ENCODE peak calls at places on chromosomes 1 and 21, in five cellular contexts. O is stomach, R is transverse colon, T is GM12878, V is esophagus muscularis mucosa. W is an unnamed sample.

GRCh38 chr21:38777521-38777920 is 28.2 kb upstream of the ETS2 start:
- DNase-seq in O (no peak), R (no peak), T (no peak), V (no peak), W (no peak)

GRCh38 chr21:26007911-26008579 is 162.5 kb downstream of the APP start:
- DNase-seq in O (no peak), R (no peak), T (no peak), V (no peak), W (no peak)

GRCh38 chr1:167803358-167804217 is 81.8 kb downstream of the MPZL1 start:
- DNase-seq in O (peak), R (peak), T (peak), V (peak), W (peak)

GRCh38 chr1:24928631-24929090 is 1.4 kb downstream of the RUNX3 start:
- DNase-seq in O (no peak), R (peak), T (no peak), V (no peak), W (no peak)

GRCh38 chr1:155179107-155180031 is 5.7 kb downstream of the TRIM46 start:
- DNase-seq in O (peak), R (no peak), T (no peak), V (no peak), W (no peak)

GRCh38 chr1:14842361-14842760 is 243.9 kb downstream of the KAZN start:
- DNase-seq in O (no peak), R (no peak), T (no peak), V (no peak), W (no peak)

GRCh38 chr1:160127865-160128523 is 12.4 kb downstream of the ATP1A2 start:
- DNase-seq in O (no peak), R (no peak), T (no peak), V (no peak), W (no peak)

GRCh38 chr1:86912501-86912900 is 1.4 kb downstream of the SELENOF start:
- DNase-seq in O (no peak), R (no peak), T (peak), V (no peak), W (no peak)

GRCh38 chr1:247681288-247681897 is 1.9 kb upstream of the OR13G1 start:
- DNase-seq in O (peak), R (peak), T (no peak), V (no peak), W (peak)

GRCh38 chr1:236524142-236524891 is 535 bp downstream of the LGALS8 start:
- DNase-seq in O (peak), R (peak), T (peak), V (no peak), W (no peak)

GRCh38 chr1:184929711-184930202 is 44.6 kb downstream of the NIBAN1 start:
- DNase-seq in O (peak), R (no peak), T (no peak), V (no peak), W (no peak)

GRCh38 chr1:1630965-1631792 is 794 bp upstream of the MMP23B start:
- DNase-seq in O (peak), R (peak), T (no peak), V (no peak), W (no peak)
- H3K4me3 ChIP-seq in O (peak), R (peak), T (peak), V (peak), W (peak)

DNA sequence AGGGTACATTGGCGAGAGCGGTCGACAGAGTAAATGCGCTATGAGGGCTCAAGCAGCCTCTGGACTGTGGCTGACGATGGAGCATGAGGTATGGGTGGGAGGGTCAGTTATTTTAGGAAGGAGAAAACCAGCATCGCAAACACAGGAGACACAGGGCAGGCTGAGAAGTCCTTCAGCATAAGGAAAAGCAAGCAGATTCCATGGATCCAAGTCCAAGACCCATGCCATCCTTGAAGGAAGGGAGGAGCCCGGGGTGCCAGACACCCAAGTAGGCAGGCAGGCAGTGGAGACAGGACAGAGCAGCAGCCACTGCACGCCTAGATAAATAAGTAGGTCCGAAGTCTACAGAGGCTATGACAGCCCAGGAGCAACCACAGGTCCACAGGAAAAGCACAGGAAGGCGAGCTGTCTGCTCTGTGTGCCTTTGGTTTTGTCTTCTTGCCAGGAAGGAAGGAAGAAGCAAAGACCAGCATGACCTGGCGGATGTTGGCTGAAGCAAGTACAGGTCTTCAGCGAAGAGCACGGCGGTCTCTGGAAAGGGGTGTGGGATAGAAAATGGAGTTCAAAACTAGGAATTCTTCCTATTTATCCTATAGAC is 76.4 kb upstream of the SLC45A1 start:
- DNase-seq in O (peak), R (peak), T (no peak), V (no peak), W (no peak)
- TF ChIP-seq POLR2AphosphoS5 in O (no peak), R (peak), T (no peak), V (no peak), W (no peak)

GRCh38 chr1:201216395-201217085 is 25.9 kb downstream of the IGFN1 start:
- DNase-seq in O (no peak), R (no peak), T (no peak), V (no peak), W (peak)
- TF ChIP-seq EP300 in O (no peak), R (no peak), T (no peak), V (no peak), W (no peak)

DNA sequence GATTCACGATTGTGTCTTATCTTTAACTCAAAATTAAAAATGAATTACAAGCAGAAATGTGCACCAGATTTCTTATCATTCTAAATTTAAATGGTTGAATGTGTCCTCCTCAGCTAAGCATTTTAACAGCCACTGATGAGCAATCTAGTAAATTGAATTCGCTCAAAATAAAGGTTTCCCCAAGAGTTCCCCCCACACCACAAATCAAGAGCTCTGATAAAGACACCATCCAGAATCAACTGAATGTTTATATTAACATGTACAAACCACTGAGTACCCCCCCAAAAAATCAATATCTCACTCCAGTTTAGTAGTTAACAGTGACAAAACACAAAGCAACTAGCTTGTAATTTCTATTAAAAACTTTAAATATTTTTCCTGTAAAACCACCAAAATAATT is 1.9 kb downstream of the GPBP1L1 start:
- DNase-seq in O (no peak), R (no peak), T (no peak), V (no peak), W (no peak)
- H3K4me3 ChIP-seq in O (peak), R (peak), T (peak), V (peak), W (peak)

DNA sequence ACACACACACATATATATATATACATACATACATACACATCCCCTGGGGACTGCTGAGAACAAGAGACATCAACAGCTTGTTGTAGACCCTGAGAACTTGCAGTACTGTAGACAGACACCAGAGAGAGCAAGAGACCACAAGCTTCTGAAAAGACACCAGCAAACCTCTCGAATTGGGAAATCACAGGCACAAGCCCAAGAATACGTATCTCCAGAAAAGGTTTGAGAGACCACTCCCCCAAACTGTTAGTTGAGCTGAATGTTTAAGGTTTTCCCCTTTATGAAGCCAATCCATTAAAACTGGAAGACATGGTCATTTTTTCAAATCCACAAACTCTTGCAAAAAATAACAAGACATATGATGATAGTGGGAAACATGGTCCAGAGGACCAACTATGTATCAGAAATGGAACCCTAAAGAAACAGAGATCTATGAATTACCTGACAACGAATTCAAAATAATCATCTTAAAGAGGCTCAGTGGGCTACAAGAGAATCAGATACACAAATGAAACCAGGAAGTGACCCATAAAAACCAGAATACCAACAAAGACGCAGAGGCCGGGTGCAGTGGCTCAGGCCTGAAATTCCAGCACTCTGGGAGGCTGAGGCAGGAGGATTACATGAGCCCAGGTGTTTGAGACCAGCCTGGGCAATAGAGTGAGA is 45.1 kb downstream of the SLC2A1 start:
- DNase-seq in O (peak), R (peak), T (peak), V (no peak), W (no peak)
- TF ChIP-seq POLR2AphosphoS5 in O (no peak), R (no peak), T (no peak), V (no peak), W (no peak)